ENCODE peak calls at places on chromosomes 16 and 17, in five cellular contexts. One of them, this sample, is unnamed.

GRCh38 chr17:29112780-29113295 is 67.4 kb downstream of the MYO18A start:
- DNase-seq in stomach: peak; percentile 28
- DNase-seq in body of pancreas: peak; percentile 50
- DNase-seq in A549: no peak
- DNase-seq in Peyer's patch: no peak
- DNase-seq in this sample: no peak

GRCh38 chr17:3944485-3945388 is 19.5 kb downstream of the ATP2A3 start:
- DNase-seq in body of pancreas: no peak
- DNase-seq in Peyer's patch: no peak
- DNase-seq in stomach: peak; percentile 66
- DNase-seq in A549: peak; percentile 36
- DNase-seq in this sample: peak; percentile 78

GRCh38 chr17:14672830-14673229 is 371.9 kb downstream of the HS3ST3B1 start:
- DNase-seq in A549: no peak
- DNase-seq in stomach: no peak
- DNase-seq in body of pancreas: peak; percentile 52
- DNase-seq in Peyer's patch: no peak
- DNase-seq in this sample: no peak

GRCh38 chr16:21645261-21645721 is 7.1 kb downstream of the IGSF6 start:
- DNase-seq in stomach: no peak
- DNase-seq in body of pancreas: no peak
- DNase-seq in Peyer's patch: peak; percentile 40
- DNase-seq in A549: no peak
- DNase-seq in this sample: no peak

GRCh38 chr17:2933606-2934005 is 129.8 kb downstream of the OR1D5 start:
- DNase-seq in Peyer's patch: no peak
- DNase-seq in body of pancreas: no peak
- DNase-seq in stomach: no peak
- DNase-seq in A549: no peak
- DNase-seq in this sample: no peak

GRCh38 chr16:51818342-51818944 is 667.4 kb upstream of the SALL1 start:
- DNase-seq in body of pancreas: peak; percentile 61
- DNase-seq in stomach: peak; percentile 78
- DNase-seq in Peyer's patch: no peak
- DNase-seq in A549: peak; percentile 46
- DNase-seq in this sample: no peak

GRCh38 chr17:8398980-8399379 is 1.4 kb upstream of the RNF222 start:
- DNase-seq in Peyer's patch: no peak
- DNase-seq in A549: no peak
- DNase-seq in body of pancreas: no peak
- DNase-seq in stomach: no peak
- DNase-seq in this sample: no peak

GRCh38 chr17:17353625-17354484 is 50.7 kb downstream of the NT5M start:
- DNase-seq in A549: no peak
- DNase-seq in stomach: no peak
- DNase-seq in Peyer's patch: no peak
- DNase-seq in body of pancreas: no peak
- DNase-seq in this sample: peak; percentile 53

GRCh38 chr17:46782250-46782953 is 36.1 kb downstream of the WNT3 start:
- DNase-seq in Peyer's patch: peak; percentile 32
- DNase-seq in A549: peak; percentile 67
- DNase-seq in stomach: peak; percentile 65
- DNase-seq in body of pancreas: peak; percentile 64
- DNase-seq in this sample: no peak

GRCh38 chr16:31356566-31357323 is 1.8 kb downstream of the ITGAX start:
- DNase-seq in Peyer's patch: no peak
- DNase-seq in A549: no peak
- DNase-seq in stomach: no peak
- DNase-seq in body of pancreas: no peak
- DNase-seq in this sample: no peak

GRCh38 chr17:81815646-81815985 is 11.7 kb downstream of the GCGR start:
- DNase-seq in A549: no peak
- DNase-seq in body of pancreas: no peak
- DNase-seq in Peyer's patch: no peak
- DNase-seq in stomach: no peak
- DNase-seq in this sample: no peak

GRCh38 chr17:59572301-59572924 is 7.0 kb downstream of the DHX40 start:
- DNase-seq in body of pancreas: no peak
- DNase-seq in A549: no peak
- DNase-seq in Peyer's patch: no peak
- DNase-seq in stomach: no peak
- DNase-seq in this sample: no peak

GRCh38 chr16:15897834-15898254 is 9.4 kb upstream of the CEP20 start:
- DNase-seq in Peyer's patch: no peak
- DNase-seq in A549: no peak
- DNase-seq in stomach: no peak
- DNase-seq in body of pancreas: no peak
- DNase-seq in this sample: no peak

GRCh38 chr17:78315355-78316114 is 44.3 kb downstream of the SOCS3 start:
- DNase-seq in stomach: peak; percentile 79
- DNase-seq in body of pancreas: peak; percentile 75
- DNase-seq in Peyer's patch: peak; percentile 35
- DNase-seq in A549: peak; percentile 94
- DNase-seq in this sample: peak; percentile 92

GRCh38 chr16:87303431-87303930 is 13.7 kb downstream of the C16orf95 start:
- DNase-seq in stomach: no peak
- DNase-seq in Peyer's patch: no peak
- DNase-seq in body of pancreas: no peak
- DNase-seq in A549: no peak
- DNase-seq in this sample: no peak

GRCh38 chr17:164536-165235 is 16.8 kb downstream of the DOC2B start:
- DNase-seq in A549: peak; percentile 65
- DNase-seq in Peyer's patch: no peak
- DNase-seq in stomach: peak; percentile 47
- DNase-seq in body of pancreas: peak; percentile 52
- DNase-seq in this sample: no peak

GRCh38 chr17:31527606-31528005 is 136.1 kb downstream of the RAB11FIP4 start:
- DNase-seq in Peyer's patch: no peak
- DNase-seq in stomach: no peak
- DNase-seq in A549: no peak
- DNase-seq in body of pancreas: no peak
- DNase-seq in this sample: no peak

GRCh38 chr16:19232988-19233387 is 52.5 kb upstream of the CLEC19A start:
- DNase-seq in A549: no peak
- DNase-seq in Peyer's patch: no peak
- DNase-seq in stomach: no peak
- DNase-seq in body of pancreas: no peak
- DNase-seq in this sample: no peak

GRCh38 chr16:50878966-50879615 is 137.2 kb downstream of the CYLD start:
- DNase-seq in A549: no peak
- DNase-seq in stomach: no peak
- DNase-seq in body of pancreas: no peak
- DNase-seq in Peyer's patch: no peak
- DNase-seq in this sample: no peak

GRCh38 chr16:29774730-29775129 is 3.3 kb upstream of the ZG16 start:
- DNase-seq in body of pancreas: no peak
- DNase-seq in A549: no peak
- DNase-seq in Peyer's patch: no peak
- DNase-seq in stomach: no peak
- DNase-seq in this sample: no peak

GRCh38 chr16:4936991-4937781 is at the start of gene PPL:
- DNase-seq in stomach: peak; percentile 97
- DNase-seq in Peyer's patch: no peak
- DNase-seq in A549: peak; percentile 73
- DNase-seq in body of pancreas: peak; percentile 96
- DNase-seq in this sample: no peak

GRCh38 chr16:50276128-50276444 is 9.7 kb downstream of the ADCY7 start:
- DNase-seq in A549: no peak
- DNase-seq in stomach: no peak
- DNase-seq in body of pancreas: no peak
- DNase-seq in Peyer's patch: no peak
- DNase-seq in this sample: no peak

GRCh38 chr16:3444032-3444388 is 530 bp downstream of the NAA60 start:
- DNase-seq in stomach: peak; percentile 36
- DNase-seq in Peyer's patch: no peak
- DNase-seq in body of pancreas: no peak
- DNase-seq in A549: peak; percentile 64
- DNase-seq in this sample: no peak

GRCh38 chr17:29357821-29358232 is 32.3 kb upstream of the TAOK1 start:
- DNase-seq in stomach: no peak
- DNase-seq in Peyer's patch: no peak
- DNase-seq in A549: no peak
- DNase-seq in body of pancreas: no peak
- DNase-seq in this sample: no peak

GRCh38 chr17:17499402-17500145 is 3.4 kb upstream of the RASD1 start:
- DNase-seq in body of pancreas: no peak
- DNase-seq in stomach: no peak
- DNase-seq in A549: no peak
- DNase-seq in Peyer's patch: no peak
- DNase-seq in this sample: no peak

GRCh38 chr16:2160915-2161551 is 5.5 kb downstream of the TRAF7 start:
- DNase-seq in A549: no peak
- DNase-seq in Peyer's patch: peak; percentile 21
- DNase-seq in body of pancreas: peak; percentile 40
- DNase-seq in stomach: peak; percentile 39
- DNase-seq in this sample: peak; percentile 86

GRCh38 chr16:2158262-2158638 is 2.7 kb downstream of the TRAF7 start:
- DNase-seq in A549: no peak
- DNase-seq in stomach: no peak
- DNase-seq in Peyer's patch: no peak
- DNase-seq in body of pancreas: no peak
- DNase-seq in this sample: no peak

GRCh38 chr16:2157480-2158261 is 2.1 kb downstream of the TRAF7 start:
- DNase-seq in body of pancreas: no peak
- DNase-seq in A549: no peak
- DNase-seq in stomach: peak; percentile 59
- DNase-seq in Peyer's patch: no peak
- DNase-seq in this sample: no peak

GRCh38 chr16:2156849-2157224 is 1.3 kb downstream of the TRAF7 start:
- DNase-seq in Peyer's patch: no peak
- DNase-seq in body of pancreas: no peak
- DNase-seq in A549: no peak
- DNase-seq in stomach: no peak
- DNase-seq in this sample: no peak

GRCh38 chr16:2159052-2159838 is 3.7 kb downstream of the TRAF7 start:
- DNase-seq in A549: peak; percentile 57
- DNase-seq in Peyer's patch: no peak
- DNase-seq in body of pancreas: no peak
- DNase-seq in stomach: peak; percentile 82
- DNase-seq in this sample: no peak
- H3K4me3 ChIP-seq in A549: no peak overlapping the region
- H3K4me3 ChIP-seq in Peyer's patch: peak overlapping the region; percentile 34
- H3K4me3 ChIP-seq in body of pancreas: no peak overlapping the region
- H3K4me3 ChIP-seq in stomach: peak overlapping the region; percentile 8
- H3K4me3 ChIP-seq in this sample: peak overlapping the region; percentile 36

DNA sequence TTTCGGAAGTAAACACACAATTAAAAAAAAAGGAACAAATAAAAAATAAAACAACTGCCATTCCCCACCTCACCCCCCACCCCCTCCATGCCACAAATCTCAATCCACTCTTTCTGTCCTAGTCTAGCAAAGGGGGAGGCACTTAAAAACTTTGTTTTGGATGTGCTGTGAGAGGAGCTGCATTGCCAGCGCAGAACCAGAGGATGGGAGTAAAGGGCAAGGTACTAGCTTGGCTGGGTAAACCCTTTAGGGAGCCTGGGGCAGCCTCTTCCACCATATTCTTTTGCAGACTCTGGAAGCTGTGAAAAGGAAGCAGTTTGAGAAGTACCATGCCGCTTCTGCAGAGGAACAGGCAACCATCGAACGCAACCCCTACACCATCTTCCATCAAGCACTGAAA is 1.4 kb downstream of the MRPS7 start:
- DNase-seq in A549: no peak
- DNase-seq in stomach: no peak
- DNase-seq in Peyer's patch: no peak
- DNase-seq in body of pancreas: no peak
- DNase-seq in this sample: no peak
- H3K27ac ChIP-seq in A549: no peak overlapping the region
- H3K27ac ChIP-seq in stomach: no peak overlapping the region
- H3K27ac ChIP-seq in Peyer's patch: no peak overlapping the region
- H3K27ac ChIP-seq in body of pancreas: no peak overlapping the region
- H3K27ac ChIP-seq in this sample: no peak overlapping the region

DNA sequence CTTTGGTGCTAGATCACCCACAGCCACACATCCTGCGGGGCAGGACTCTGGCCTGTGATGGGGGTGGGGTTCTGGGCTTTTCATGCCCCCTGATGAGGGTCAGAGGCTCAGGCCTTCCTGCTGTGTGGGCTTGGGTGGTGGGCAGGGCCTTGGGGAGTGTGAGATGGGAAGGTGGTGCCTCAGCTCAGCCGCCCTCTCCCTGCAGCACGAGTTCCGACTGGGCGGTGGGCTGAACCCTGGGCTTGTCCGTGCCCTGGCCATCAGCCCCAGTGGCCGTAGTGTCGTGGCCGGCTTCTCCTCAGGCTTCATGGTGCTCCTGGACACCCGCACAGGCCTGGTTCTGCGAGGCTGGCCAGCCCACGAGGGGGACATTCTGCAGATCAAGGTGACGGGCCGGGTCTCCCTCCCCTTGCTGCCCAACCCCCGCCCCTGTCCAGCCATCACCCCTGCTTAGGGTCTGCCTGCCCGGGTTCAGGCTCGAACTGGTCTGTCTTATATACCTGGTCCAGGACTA is 6.8 kb upstream of the SERPINF2 start:
- DNase-seq in A549: no peak
- DNase-seq in body of pancreas: no peak
- DNase-seq in Peyer's patch: no peak
- DNase-seq in stomach: no peak
- DNase-seq in this sample: no peak
- TF ChIP-seq POLR2A in A549: no peak
- TF ChIP-seq POLR2A in body of pancreas: no peak
- TF ChIP-seq POLR2A in Peyer's patch: no peak
- TF ChIP-seq POLR2A in stomach: no peak
- TF ChIP-seq POLR2A in this sample: no peak

GRCh38 chr17:76137026-76137350 is 4.1 kb downstream of the FOXJ1 start:
- DNase-seq in A549: no peak
- DNase-seq in stomach: no peak
- DNase-seq in body of pancreas: no peak
- DNase-seq in Peyer's patch: no peak
- DNase-seq in this sample: no peak

GRCh38 chr17:76132574-76133338 is 8.3 kb downstream of the FOXJ1 start:
- DNase-seq in A549: no peak
- DNase-seq in stomach: peak; percentile 78
- DNase-seq in Peyer's patch: no peak
- DNase-seq in body of pancreas: peak; percentile 83
- DNase-seq in this sample: no peak

GRCh38 chr17:76135810-76136188 is 5.2 kb downstream of the FOXJ1 start:
- DNase-seq in body of pancreas: no peak
- DNase-seq in stomach: no peak
- DNase-seq in A549: no peak
- DNase-seq in Peyer's patch: no peak
- DNase-seq in this sample: no peak

GRCh38 chr17:76136276-76137025 is 4.6 kb downstream of the FOXJ1 start:
- DNase-seq in Peyer's patch: no peak
- DNase-seq in body of pancreas: no peak
- DNase-seq in A549: no peak
- DNase-seq in stomach: no peak
- DNase-seq in this sample: no peak

GRCh38 chr17:76134911-76135809 is 5.9 kb downstream of the FOXJ1 start:
- DNase-seq in body of pancreas: no peak
- DNase-seq in A549: no peak
- DNase-seq in stomach: no peak
- DNase-seq in Peyer's patch: no peak
- DNase-seq in this sample: no peak
- H3K4me3 ChIP-seq in body of pancreas: no peak overlapping the region
- H3K4me3 ChIP-seq in A549: no peak overlapping the region
- H3K4me3 ChIP-seq in stomach: no peak overlapping the region
- H3K4me3 ChIP-seq in Peyer's patch: no peak overlapping the region
- H3K4me3 ChIP-seq in this sample: no peak overlapping the region

This sample was measured in suprapubic skin.